ENCODE peak calls at places on chromosomes 3 and 15, in nine cellular contexts. H is upper lobe of right lung; Z is amniotic stem cell; X is GM04504; S is T-helper 2 cell; P is NCI-H774; D is stimulated activated CD8-positive, alpha-beta memory T cell treated with anti-CD3 and anti-CD28 coated beads, Interleukin-4, amount 100 ng/mL, for 4 hours; R is fibroblast of mammary gland; W is brain microvascular endothelial cell. T is an unnamed sample.

GRCh38 chr3:177431525-177432255 is 234.4 kb upstream of the TBL1XR1 start:
- DNase-seq in H (no peak), Z (no peak), X (no peak), S (no peak), P (peak; percentile 46), D (no peak), R (no peak), W (no peak), T (no peak)

GRCh38 chr15:90857883-90858443 is 10.4 kb upstream of the FURIN start:
- DNase-seq in H (no peak), Z (no peak), X (no peak), S (no peak), P (no peak), D (no peak), R (no peak), W (no peak), T (no peak)

GRCh38 chr3:196321162-196321561 is 3.1 kb upstream of the DYNLT2B start:
- DNase-seq in H (no peak), Z (no peak), X (no peak), S (no peak), P (no peak), D (no peak), R (no peak), W (no peak), T (no peak)

GRCh38 chr3:134373278-134373941 is 837 bp downstream of the AMOTL2 start:
- DNase-seq in H (peak; percentile 86), Z (peak; percentile 84), X (peak; percentile 76), S (no peak), P (peak; percentile 44), D (no peak), R (peak; percentile 92), W (peak; percentile 87), T (no peak)

GRCh38 chr3:23806322-23807160 is 786 bp downstream of the UBE2E1 start:
- DNase-seq in H (peak; percentile 71), Z (no peak), X (no peak), S (no peak), P (peak; percentile 3), D (no peak), R (no peak), W (no peak), T (peak; percentile 9)

GRCh38 chr3:129013491-129013891 is 12.4 kb downstream of the EFCC1 start:
- DNase-seq in H (no peak), Z (no peak), X (no peak), S (no peak), P (no peak), D (no peak), R (peak; percentile 23), W (no peak), T (no peak)

GRCh38 chr3:58124387-58124786 is 86.4 kb downstream of the DNASE1L3 start:
- DNase-seq in H (no peak), Z (no peak), X (no peak), S (no peak), P (no peak), D (no peak), R (no peak), W (no peak), T (no peak)

GRCh38 chr3:133330043-133330442 is 69.8 kb upstream of the BFSP2 start:
- DNase-seq in H (no peak), Z (no peak), X (no peak), S (no peak), P (no peak), D (no peak), R (no peak), W (no peak), T (no peak)

GRCh38 chr3:172461530-172462138 is 13.4 kb upstream of the GHSR start:
- DNase-seq in H (no peak), Z (no peak), X (no peak), S (peak; percentile 45), P (no peak), D (no peak), R (peak; percentile 42), W (no peak), T (no peak)

GRCh38 chr15:69391046-69391757 is 22.9 kb upstream of the KIF23 start:
- DNase-seq in H (peak; percentile 27), Z (no peak), X (no peak), S (no peak), P (no peak), D (no peak), R (no peak), W (no peak), T (no peak)

T was measured in naive thymus-derived CD8-positive, alpha-beta T cell.